ENCODE peak calls at places on chromosomes 13 and 19, in six cellular contexts. W, X, I, V, N and G are unnamed samples.

GRCh38 chr13:112065867-112066623 is 904 bp upstream of the SOX1 start:
- DNase-seq in W (no peak), X (peak; percentile 83), I (no peak), V (no peak), N (peak; percentile 70), G (no peak)

GRCh38 chr13:113856716-113857065 is 7.2 kb downstream of the GAS6 start:
- DNase-seq in W (peak; percentile 78), X (no peak), I (peak; percentile 57), V (no peak), N (peak; percentile 83), G (no peak)

GRCh38 chr13:67318398-67318797 is 88.3 kb upstream of the PCDH9 start:
- DNase-seq in W (peak; percentile 16), X (no peak), I (peak; percentile 43), V (no peak), N (no peak), G (no peak)

GRCh38 chr13:51793570-51794273 is 10.2 kb downstream of the DHRS12 start:
- DNase-seq in W (peak; percentile 91), X (no peak), I (peak; percentile 84), V (peak; percentile 83), N (no peak), G (peak; percentile 71)

GRCh38 chr19:31278555-31279435 is 70.4 kb downstream of the TSHZ3 start:
- DNase-seq in W (no peak), X (no peak), I (no peak), V (no peak), N (no peak), G (peak; percentile 38)

GRCh38 chr19:58466089-58466759 is 656 bp upstream of the ZNF324 start:
- DNase-seq in W (no peak), X (no peak), I (no peak), V (no peak), N (no peak), G (no peak)

GRCh38 chr19:2084993-2085720 is 11.0 kb downstream of the MOB3A start:
- DNase-seq in W (no peak), X (no peak), I (peak; percentile 38), V (peak; percentile 93), N (peak; percentile 93), G (peak; percentile 98)

GRCh38 chr19:30174791-30175190 is 197.4 kb upstream of the ZNF536 start:
- DNase-seq in W (no peak), X (no peak), I (no peak), V (no peak), N (no peak), G (no peak)

GRCh38 chr19:29579308-29579910 is 26.7 kb upstream of the POP4 start:
- DNase-seq in W (no peak), X (no peak), I (no peak), V (no peak), N (peak; percentile 18), G (no peak)

GRCh38 chr13:113912596-113912995 is 48.7 kb upstream of the GAS6 start:
- DNase-seq in W (no peak), X (no peak), I (no peak), V (no peak), N (no peak), G (no peak)

GRCh38 chr13:111491659-111492058 is 171.2 kb downstream of the TEX29 start:
- DNase-seq in W (no peak), X (no peak), I (no peak), V (no peak), N (peak; percentile 63), G (no peak)

GRCh38 chr13:44843403-44843802 is 145.9 kb downstream of the NUFIP1 start:
- DNase-seq in W (peak; percentile 34), X (no peak), I (peak; percentile 44), V (no peak), N (no peak), G (no peak)

GRCh38 chr13:25180795-25181537 is 8.9 kb upstream of the AMER2 start:
- DNase-seq in W (no peak), X (no peak), I (no peak), V (no peak), N (peak; percentile 20), G (no peak)

GRCh38 chr13:110317496-110318195 is 10.6 kb downstream of the COL4A2 start:
- DNase-seq in W (no peak), X (no peak), I (no peak), V (no peak), N (no peak), G (no peak)

GRCh38 chr19:57240311-57241090 is at the start of gene ZNF805:
- DNase-seq in W (peak; percentile 89), X (peak; percentile 99), I (peak; percentile 95), V (peak; percentile 95), N (peak; percentile 99), G (peak; percentile 90)

GRCh38 chr13:76828316-76828741 is 57.9 kb downstream of the KCTD12 start:
- DNase-seq in W (peak; percentile 17), X (no peak), I (no peak), V (no peak), N (no peak), G (no peak)

GRCh38 chr19:58558623-58559274 is 338 bp upstream of the UBE2M start:
- DNase-seq in W (peak; percentile 98), X (peak; percentile 99), I (peak; percentile 99), V (peak; percentile 99), N (peak; percentile 100), G (peak; percentile 99)

GRCh38 chr13:110643768-110644421 is 28.6 kb downstream of the NAXD start:
- DNase-seq in W (no peak), X (no peak), I (no peak), V (no peak), N (peak; percentile 82), G (no peak)

GRCh38 chr13:27975579-27976361 is 6.7 kb upstream of the CDX2 start:
- DNase-seq in W (no peak), X (no peak), I (no peak), V (no peak), N (peak; percentile 56), G (no peak)

GRCh38 chr19:2043269-2043641 is 7.8 kb downstream of the MKNK2 start:
- DNase-seq in W (no peak), X (no peak), I (no peak), V (no peak), N (peak; percentile 85), G (no peak)

GRCh38 chr13:97946951-97947588 is 6.4 kb upstream of the IPO5 start:
- DNase-seq in W (peak; percentile 90), X (no peak), I (peak; percentile 94), V (peak; percentile 88), N (no peak), G (no peak)

GRCh38 chr19:43290568-43291359 is 21.4 kb upstream of the PSG9 start:
- DNase-seq in W (no peak), X (peak; percentile 32), I (peak; percentile 14), V (peak; percentile 22), N (no peak), G (no peak)

GRCh38 chr19:40667602-40668001 is 22.8 kb downstream of the NUMBL start:
- DNase-seq in W (no peak), X (no peak), I (no peak), V (no peak), N (no peak), G (no peak)
- TF ChIP-seq CTCF in W (no peak), X (no peak), I (no peak), V (no peak), N (no peak), G (no peak)

GRCh38 chr13:21625366-21625765 is 21.4 kb upstream of the MICU2 start:
- DNase-seq in W (peak; percentile 52), X (peak; percentile 53), I (peak; percentile 55), V (peak; percentile 65), N (no peak), G (no peak)
- TF ChIP-seq CTCF in W (peak; percentile 74), X (peak; percentile 69), I (peak; percentile 52), V (no peak), N (no peak), G (no peak)

GRCh38 chr19:48826606-48827020 is 9.7 kb downstream of the HSD17B14 start:
- DNase-seq in W (no peak), X (peak; percentile 81), I (no peak), V (peak; percentile 58), N (no peak), G (no peak)
- TF ChIP-seq CTCF in W (no peak), X (peak; percentile 88), I (peak; percentile 32), V (peak; percentile 10), N (no peak), G (no peak)

DNA sequence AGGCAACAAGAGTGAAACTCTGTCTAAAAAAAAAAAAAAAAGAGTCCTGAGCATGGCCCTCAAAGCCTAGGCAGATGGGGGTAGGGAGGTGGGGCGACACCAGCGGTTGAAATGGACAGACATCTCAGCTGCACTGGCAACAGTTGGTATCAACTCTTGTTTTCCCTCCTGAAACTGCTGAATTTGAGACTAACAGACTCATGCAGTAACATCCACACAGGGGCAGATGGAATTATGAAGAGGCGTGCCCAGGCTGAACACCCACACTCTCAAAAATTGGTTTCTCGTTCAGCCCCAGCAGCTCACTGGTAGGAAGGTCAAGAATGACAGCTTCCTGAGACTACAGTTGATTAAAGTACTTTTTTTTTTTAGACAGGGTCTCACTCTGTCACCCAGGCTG is 24.1 kb downstream of the PBX4 start:
- DNase-seq in W (no peak), X (no peak), I (peak; percentile 17), V (no peak), N (no peak), G (no peak)
- TF ChIP-seq CTCF in W (no peak), X (no peak), I (no peak), V (no peak), N (no peak), G (no peak)

GRCh38 chr13:102401305-102401704 is 543 bp downstream of the FGF14 start:
- DNase-seq in W (no peak), X (no peak), I (peak; percentile 24), V (no peak), N (no peak), G (no peak)

GRCh38 chr13:102400619-102401125 is 1.2 kb downstream of the FGF14 start:
- DNase-seq in W (no peak), X (peak; percentile 45), I (peak; percentile 15), V (no peak), N (no peak), G (no peak)

GRCh38 chr13:102399791-102400618 is 1.8 kb downstream of the FGF14 start:
- DNase-seq in W (no peak), X (peak; percentile 55), I (no peak), V (no peak), N (peak; percentile 86), G (no peak)

GRCh38 chr13:102401755-102402154 is at the start of gene FGF14:
- DNase-seq in W (no peak), X (no peak), I (no peak), V (no peak), N (no peak), G (no peak)

DNA sequence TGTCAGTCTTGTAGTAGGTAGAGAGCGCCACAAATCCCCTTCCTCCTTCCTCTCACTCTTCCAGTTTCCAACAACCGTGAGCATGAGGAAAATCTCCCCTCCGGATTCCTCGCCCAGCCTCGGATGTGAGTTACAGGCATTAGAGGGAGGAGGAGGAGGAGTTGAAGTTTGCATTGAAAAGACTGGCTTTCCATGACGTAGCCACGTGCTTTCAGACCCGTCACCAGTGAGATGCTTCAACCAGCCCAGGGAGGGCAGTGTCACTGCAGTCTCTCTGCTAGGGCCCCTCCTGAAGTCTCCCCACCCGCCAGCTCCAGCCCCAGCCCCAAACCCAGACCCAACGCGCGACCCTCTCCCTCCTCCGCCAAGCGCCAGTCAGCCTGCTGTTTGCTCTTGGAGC is 444 bp upstream of the FGF14 start:
- DNase-seq in W (peak; percentile 39), X (peak; percentile 91), I (peak; percentile 41), V (no peak), N (peak; percentile 85), G (no peak)
- TF ChIP-seq CTCF in W (no peak), X (peak; percentile 43), I (peak; percentile 27), V (no peak), N (no peak), G (no peak)